ENCODE peak calls at places on chromosomes 5 and 9, in ten cellular contexts. F is adipocyte; V is neural progenitor cell; J is SK-N-SH; O is CD4-positive, CD25-positive, alpha-beta regulatory T cell; R is stomach; Q is heart right ventricle; E is neuronal stem cell; X is CD8-positive, alpha-beta T cell; P is lower lobe of right lung. A is an unnamed sample. For H3K4me1, the result is how much of the 10 kb centered on the place peaks cover.

GRCh38 chr9:68749579-68750159 is 44.6 kb downstream of the PIP5K1B start:
- DNase-seq in V (peak), P (peak), E (no peak), F (no peak), X (no peak), R (no peak), J (no peak), O (no peak), Q (no peak), A (no peak)

GRCh38 chr5:83776437-83777031 is 55.9 kb upstream of the HAPLN1 start:
- DNase-seq in V (no peak), P (no peak), Q (no peak), O (no peak), R (no peak), X (no peak), F (no peak), E (no peak), J (no peak), A (no peak)

GRCh38 chr5:174288436-174288835 is 242.9 kb downstream of the NSG2 start:
- DNase-seq in V (no peak), J (no peak), F (no peak), Q (no peak), R (no peak), P (no peak), O (no peak), E (no peak), X (no peak), A (no peak)

GRCh38 chr5:151691706-151692105 is 5.0 kb upstream of the SPARC start:
- DNase-seq in R (no peak), J (no peak), E (no peak), V (no peak), O (no peak), F (no peak), Q (no peak), X (no peak), P (no peak), A (no peak)

GRCh38 chr9:32533338-32533737 is 7.3 kb upstream of the RIGI start:
- DNase-seq in J (no peak), Q (no peak), R (no peak), E (no peak), P (no peak), O (no peak), V (no peak), F (no peak), X (no peak), A (no peak)

GRCh38 chr5:135040331-135041144 is 6.5 kb upstream of the PITX1 start:
- DNase-seq in E (no peak), R (no peak), Q (no peak), V (peak), P (peak), O (no peak), F (no peak), X (no peak), J (peak), A (no peak)

GRCh38 chr5:684771-685216 is 8.4 kb downstream of the TPPP start:
- DNase-seq in X (no peak), P (no peak), O (no peak), J (no peak), R (no peak), V (no peak), Q (no peak), E (no peak), F (no peak), A (no peak)

GRCh38 chr5:96783326-96783725 is 24.4 kb downstream of the ERAP1 start:
- DNase-seq in O (no peak), R (no peak), X (no peak), F (no peak), J (no peak), P (no peak), V (no peak), Q (no peak), E (no peak), A (no peak)

GRCh38 chr9:129626079-129626943 is at the start of gene NTMT1:
- DNase-seq in P (peak), O (peak), J (peak), E (peak), R (peak), Q (peak), F (peak), V (peak), X (peak), A (peak)

GRCh38 chr9:129627556-129628492 is 1.9 kb downstream of the NTMT1 start:
- DNase-seq in J (no peak), E (no peak), F (peak), R (no peak), O (no peak), X (no peak), P (no peak), V (no peak), Q (no peak), A (no peak)

GRCh38 chr9:129629251-129629650 is 3.3 kb downstream of the NTMT1 start:
- DNase-seq in E (no peak), V (no peak), O (no peak), X (no peak), F (no peak), R (no peak), Q (no peak), J (no peak), P (no peak), A (no peak)

GRCh38 chr9:129626944-129627297 is 958 bp downstream of the NTMT1 start:
- DNase-seq in O (no peak), F (peak), X (no peak), J (no peak), V (no peak), P (no peak), E (no peak), Q (no peak), R (no peak), A (peak)

GRCh38 chr9:129628709-129629108 is 2.7 kb downstream of the NTMT1 start:
- DNase-seq in V (no peak), Q (no peak), J (no peak), P (no peak), O (no peak), F (no peak), X (no peak), R (no peak), E (no peak), A (no peak)
- H3K4me1 ChIP-seq in V (under half), Q (half or more), J (under half), P (half or more), O (under half), F (half or more), X (half or more), R (half or more), E (under half), A (under half)

GRCh38 chr9:132591244-132591643 is 8.8 kb downstream of the BARHL1 start:
- DNase-seq in P (no peak), Q (no peak), J (no peak), V (peak), R (no peak), O (no peak), F (no peak), X (no peak), E (no peak), A (no peak)
- H3K4me3 ChIP-seq in P (no peak), Q (no peak), J (no peak), V (peak), R (no peak), O (no peak), F (no peak), X (no peak), E (no peak), A (no peak)

GRCh38 chr9:93134018-93134739 is at the start of gene NINJ1:
- DNase-seq in Q (peak), X (peak), E (peak), O (peak), P (peak), V (peak), R (peak), J (peak), F (peak), A (peak)
- H3K4me1 ChIP-seq in Q (under half), X (half or more), E (under half), O (under half), P (half or more), V (under half), R (half or more), J (half or more), F (under half), A (half or more)

DNA sequence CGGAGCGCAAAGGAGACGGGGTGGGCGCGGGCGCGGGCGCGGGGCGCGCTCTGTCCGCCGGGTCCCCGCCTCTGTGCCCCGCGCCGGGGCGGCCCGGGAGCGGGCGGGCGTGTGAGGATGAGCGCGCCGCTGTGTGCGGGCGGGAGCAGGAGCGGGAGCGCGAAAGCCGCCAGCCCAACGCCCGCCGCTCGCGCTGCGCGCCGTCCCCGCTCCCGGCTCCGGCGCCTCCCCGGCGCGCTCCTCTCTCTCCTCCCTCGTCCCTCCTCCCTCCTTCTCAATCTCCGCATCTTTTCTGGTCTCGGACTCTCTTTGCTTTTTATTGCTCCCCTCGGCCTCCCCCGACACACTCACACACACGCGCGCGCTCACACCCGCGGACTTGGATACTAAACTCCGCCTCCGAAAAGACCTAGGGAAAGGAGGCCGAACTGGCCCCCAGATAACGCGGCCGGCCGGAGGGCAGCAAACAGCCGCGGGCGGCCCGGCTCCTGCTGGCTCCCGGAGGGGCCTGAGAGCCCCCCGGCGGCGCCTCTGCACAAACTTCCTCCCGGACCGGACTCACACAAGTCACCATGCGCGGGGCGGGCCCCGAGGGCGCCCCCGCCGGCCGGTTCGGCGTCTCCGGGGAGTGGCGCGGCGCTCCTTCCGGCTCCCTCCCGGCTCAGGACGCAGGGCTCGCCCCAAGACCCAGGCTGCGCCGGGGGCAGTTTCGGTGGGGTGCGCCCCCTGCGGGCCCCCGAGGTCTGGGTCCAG is at the start of gene FIBCD1:
- DNase-seq in V (peak), E (no peak), R (no peak), J (peak), P (no peak), X (no peak), O (no peak), Q (no peak), F (peak), A (peak)
- H3K4me3 ChIP-seq in V (peak), E (peak), R (peak), J (peak), P (peak), X (no peak), O (no peak), Q (peak), F (peak), A (peak)

GRCh38 chr5:17216176-17216973 is 1.1 kb upstream of the BASP1 start:
- DNase-seq in E (peak), X (no peak), P (peak), O (peak), V (peak), R (peak), F (peak), Q (peak), J (peak), A (peak)

GRCh38 chr5:17216974-17217325 is 481 bp upstream of the BASP1 start:
- DNase-seq in X (no peak), P (peak), V (peak), Q (no peak), J (no peak), F (peak), O (no peak), R (no peak), E (peak), A (peak)

GRCh38 chr5:17219006-17219422 is 1.6 kb downstream of the BASP1 start:
- DNase-seq in P (no peak), E (peak), X (no peak), F (peak), V (peak), O (no peak), J (peak), R (no peak), Q (no peak), A (peak)

GRCh38 chr5:17218353-17219005 is 1.0 kb downstream of the BASP1 start:
- DNase-seq in P (peak), J (peak), X (no peak), Q (peak), O (no peak), F (peak), E (peak), V (peak), R (no peak), A (peak)

DNA sequence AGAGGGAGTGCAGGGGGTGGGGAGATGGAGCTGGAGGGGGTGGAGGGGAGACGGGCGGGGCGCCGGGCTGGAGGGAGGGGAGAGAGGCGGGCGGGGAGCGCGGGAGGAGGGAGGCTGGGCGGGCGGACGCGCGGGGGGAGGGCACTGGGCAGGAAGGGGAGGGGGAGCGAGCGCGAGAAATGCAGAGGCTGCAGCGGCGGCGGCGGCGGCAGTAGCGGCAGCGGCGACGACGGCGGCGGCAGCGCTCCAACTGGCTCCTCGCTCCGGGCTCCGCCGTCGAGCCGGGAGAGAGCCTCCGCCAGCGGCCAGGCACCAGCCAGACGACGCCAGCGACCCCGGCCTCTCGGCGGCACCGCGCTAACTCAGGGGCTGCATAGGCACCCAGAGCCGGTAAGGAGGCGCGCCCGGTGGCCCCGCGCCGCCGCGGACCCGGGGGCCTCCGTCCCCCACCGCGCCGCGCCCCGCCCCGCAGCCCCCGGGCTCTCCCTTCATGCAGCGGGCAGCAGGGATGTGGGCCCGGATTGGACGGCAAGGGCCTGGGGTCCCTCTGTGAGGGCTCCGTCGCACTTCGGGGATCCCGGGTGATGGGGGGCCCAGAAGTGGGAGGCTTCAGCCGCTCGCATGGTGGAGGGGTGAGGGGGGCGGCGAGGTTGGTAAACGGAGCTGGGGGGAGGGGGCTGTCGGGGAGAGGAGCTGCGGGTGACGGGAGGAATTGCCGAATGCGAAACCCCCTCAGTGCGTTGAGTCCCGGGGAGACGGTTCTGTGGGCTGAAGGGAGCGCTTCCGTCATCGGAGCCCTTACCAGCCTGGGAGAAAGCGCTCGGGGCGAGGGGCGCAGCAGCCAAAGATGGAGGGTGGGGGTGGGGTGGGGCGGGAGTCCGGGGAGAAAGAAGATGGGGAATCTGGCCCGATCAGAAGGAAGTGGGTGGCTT is at the start of gene BASP1:
- DNase-seq in O (peak), E (peak), J (peak), V (peak), R (peak), X (no peak), F (peak), P (peak), Q (peak), A (peak)
- H3K4me1 ChIP-seq in O (under half), E (under half), J (under half), V (half or more), R (half or more), X (under half), F (under half), P (under half), Q (under half), A (under half)

GRCh38 chr5:143921525-143922311 is 109.8 kb downstream of the HMHB1 start:
- DNase-seq in J (no peak), V (no peak), P (no peak), E (no peak), R (no peak), O (no peak), X (no peak), F (peak), Q (no peak), A (no peak)
- H3K4me3 ChIP-seq in J (no peak), V (no peak), P (no peak), E (no peak), R (no peak), O (no peak), X (no peak), F (peak), Q (no peak), A (no peak)

GRCh38 chr9:70563437-70564204 is 149.2 kb upstream of the KLF9 start:
- DNase-seq in E (no peak), X (peak), O (no peak), J (no peak), V (no peak), Q (no peak), P (no peak), F (peak), R (no peak), A (no peak)
- H3K4me1 ChIP-seq in E (under half), X (under half), O (under half), J (under half), V (under half), Q (under half), P (under half), F (under half), R (under half), A (under half)

DNA sequence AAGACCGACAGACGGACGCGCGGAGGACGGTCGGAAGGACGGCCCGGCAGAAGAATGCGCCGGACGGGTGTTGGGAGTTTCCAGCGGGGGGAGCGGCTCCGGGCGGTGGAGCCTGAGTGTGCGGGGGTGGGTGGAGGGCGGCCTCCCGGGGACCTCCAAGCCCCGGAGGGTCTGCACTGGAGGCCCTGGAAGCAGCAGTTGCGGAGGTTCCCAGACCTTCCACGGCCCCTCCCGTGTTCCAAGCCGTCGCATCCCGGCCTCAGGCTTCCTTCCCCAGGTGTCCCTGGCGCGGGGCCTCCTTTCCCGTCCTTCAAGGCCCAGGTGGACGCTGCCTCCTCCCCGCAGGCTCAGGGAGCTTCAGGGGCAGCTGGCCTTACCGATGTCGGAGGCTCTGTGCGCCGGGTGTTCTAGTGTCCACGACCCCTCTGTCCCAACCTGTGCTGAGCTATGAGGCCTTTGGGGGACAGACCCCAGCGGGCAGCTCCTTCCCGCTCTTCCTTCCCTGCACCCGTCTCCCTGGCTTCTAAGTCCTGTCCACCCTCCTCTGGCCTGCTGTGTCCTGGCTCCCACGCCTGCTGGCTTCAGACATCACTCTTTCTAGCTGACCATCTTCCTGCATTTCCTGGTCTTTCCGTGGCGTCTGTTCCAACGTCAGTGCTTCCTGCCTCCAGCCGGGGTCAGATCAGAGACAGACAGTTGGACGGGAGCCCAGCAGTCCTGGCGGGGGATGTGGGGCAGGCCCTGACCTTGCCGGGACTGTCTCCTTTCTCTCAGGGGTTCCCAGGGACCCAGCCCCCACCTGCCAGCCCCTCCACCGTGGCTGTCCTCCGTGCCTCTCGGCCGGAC is 5.6 kb downstream of the NRARP start:
- DNase-seq in R (peak), V (no peak), F (no peak), P (no peak), O (no peak), E (no peak), Q (peak), X (no peak), J (peak), A (no peak)
- H3K4me3 ChIP-seq in R (peak), V (peak), F (no peak), P (peak), O (no peak), E (peak), Q (peak), X (no peak), J (no peak), A (no peak)

GRCh38 chr9:106976772-106977171 is 113.8 kb downstream of the ZNF462 start:
- DNase-seq in V (no peak), X (no peak), E (no peak), F (no peak), P (no peak), R (no peak), Q (no peak), O (no peak), J (no peak), A (no peak)

GRCh38 chr9:106981396-106982287 is 118.7 kb downstream of the ZNF462 start:
- DNase-seq in X (no peak), E (no peak), F (no peak), P (no peak), R (no peak), J (no peak), V (no peak), O (no peak), Q (no peak), A (no peak)

GRCh38 chr9:106983346-106983745 is 120.4 kb downstream of the ZNF462 start:
- DNase-seq in Q (no peak), O (no peak), J (no peak), E (no peak), V (no peak), X (no peak), P (no peak), F (no peak), R (no peak), A (no peak)

DNA sequence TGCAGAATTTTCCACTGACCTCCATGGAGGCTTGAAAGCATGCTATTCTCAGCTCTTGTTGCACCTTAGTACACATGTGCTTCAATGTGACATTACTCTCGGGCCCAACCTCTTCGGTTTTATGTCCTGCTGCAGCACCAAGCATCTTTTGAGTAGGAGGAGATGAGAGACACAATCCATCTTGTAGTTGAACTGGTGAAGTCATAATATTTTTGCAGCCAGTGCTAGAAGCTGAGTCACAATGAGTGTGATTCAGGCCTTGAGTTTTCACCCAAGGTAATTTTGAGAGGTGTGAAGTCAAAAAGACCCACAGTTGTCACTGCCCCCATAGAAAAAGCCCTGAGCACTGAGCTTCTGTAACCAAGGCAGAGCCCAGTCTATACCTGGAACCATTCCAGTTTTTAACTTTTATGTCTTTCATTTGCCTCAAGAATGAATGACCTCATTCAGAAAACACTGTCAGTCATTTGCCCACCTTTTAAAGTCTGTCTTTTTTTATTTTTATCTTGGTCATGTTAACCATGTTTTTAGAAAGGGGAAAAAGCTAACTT is 117.7 kb downstream of the ZNF462 start:
- DNase-seq in O (no peak), Q (no peak), E (no peak), R (no peak), F (no peak), V (no peak), P (no peak), J (no peak), X (no peak), A (no peak)
- H3K4me1 ChIP-seq in O (under half), Q (under half), E (under half), R (under half), F (under half), V (under half), P (under half), J (under half), X (under half), A (under half)

A was measured in SJSA1.